ENCODE peak calls at places on chromosome X, in five cellular contexts. One of them, this sample, is unnamed.

GRCh38 chrX:118976599-118977340 is 2.4 kb downstream of the LONRF3 start:
- DNase-seq in prostate gland: peak; percentile 6
- DNase-seq in Peyer's patch: peak; percentile 85
- DNase-seq in fibroblast of lung: no peak
- DNase-seq in cardiac fibroblast: peak; percentile 2
- DNase-seq in this sample: no peak

GRCh38 chrX:136497556-136498048 is at the start of gene HTATSF1:
- DNase-seq in prostate gland: no peak
- DNase-seq in fibroblast of lung: no peak
- DNase-seq in cardiac fibroblast: no peak
- DNase-seq in Peyer's patch: no peak
- DNase-seq in this sample: no peak

GRCh38 chrX:30702736-30703135 is 49.5 kb downstream of the GK start:
- DNase-seq in fibroblast of lung: peak; percentile 80
- DNase-seq in Peyer's patch: no peak
- DNase-seq in cardiac fibroblast: peak; percentile 74
- DNase-seq in prostate gland: no peak
- DNase-seq in this sample: peak; percentile 73

GRCh38 chrX:29948653-29949052 is 266.7 kb upstream of the MAGEB2 start:
- DNase-seq in Peyer's patch: no peak
- DNase-seq in cardiac fibroblast: peak; percentile 43
- DNase-seq in prostate gland: no peak
- DNase-seq in fibroblast of lung: peak; percentile 48
- DNase-seq in this sample: peak; percentile 56

GRCh38 chrX:110316351-110317078 is 1.4 kb downstream of the AMMECR1 start:
- DNase-seq in prostate gland: no peak
- DNase-seq in cardiac fibroblast: peak; percentile 30
- DNase-seq in Peyer's patch: no peak
- DNase-seq in fibroblast of lung: no peak
- DNase-seq in this sample: peak; percentile 17

GRCh38 chrX:84046403-84046984 is 141.5 kb downstream of the RPS6KA6 start:
- DNase-seq in fibroblast of lung: peak; percentile 21
- DNase-seq in cardiac fibroblast: peak; percentile 41
- DNase-seq in Peyer's patch: no peak
- DNase-seq in prostate gland: no peak
- DNase-seq in this sample: peak; percentile 37

GRCh38 chrX:39875834-39876625 is 221.7 kb downstream of the BCOR start:
- DNase-seq in cardiac fibroblast: no peak
- DNase-seq in fibroblast of lung: no peak
- DNase-seq in prostate gland: peak; percentile 29
- DNase-seq in Peyer's patch: no peak
- DNase-seq in this sample: no peak

GRCh38 chrX:9703406-9703805 is 62.2 kb downstream of the GPR143 start:
- DNase-seq in Peyer's patch: no peak
- DNase-seq in prostate gland: no peak
- DNase-seq in cardiac fibroblast: no peak
- DNase-seq in fibroblast of lung: no peak
- DNase-seq in this sample: no peak

GRCh38 chrX:22406332-22406731 is 133.6 kb downstream of the CBLL2 start:
- DNase-seq in Peyer's patch: no peak
- DNase-seq in cardiac fibroblast: no peak
- DNase-seq in prostate gland: no peak
- DNase-seq in fibroblast of lung: no peak
- DNase-seq in this sample: no peak

GRCh38 chrX:103556941-103557340 is 28.4 kb upstream of the TCEAL4 start:
- DNase-seq in fibroblast of lung: no peak
- DNase-seq in cardiac fibroblast: no peak
- DNase-seq in Peyer's patch: no peak
- DNase-seq in prostate gland: no peak
- DNase-seq in this sample: no peak

GRCh38 chrX:118554511-118554910 is 58.9 kb downstream of the DOCK11 start:
- DNase-seq in cardiac fibroblast: no peak
- DNase-seq in Peyer's patch: no peak
- DNase-seq in fibroblast of lung: no peak
- DNase-seq in prostate gland: no peak
- DNase-seq in this sample: no peak

GRCh38 chrX:136204571-136204970 is 46.6 kb downstream of the MAP7D3 start:
- DNase-seq in prostate gland: no peak
- DNase-seq in fibroblast of lung: peak; percentile 66
- DNase-seq in cardiac fibroblast: peak; percentile 80
- DNase-seq in Peyer's patch: no peak
- DNase-seq in this sample: peak; percentile 75

GRCh38 chrX:21926527-21927278 is 13.8 kb upstream of the SMS start:
- DNase-seq in Peyer's patch: no peak
- DNase-seq in prostate gland: no peak
- DNase-seq in cardiac fibroblast: peak; percentile 95
- DNase-seq in fibroblast of lung: peak; percentile 97
- DNase-seq in this sample: peak; percentile 97

GRCh38 chrX:118520206-118520857 is 24.7 kb downstream of the DOCK11 start:
- DNase-seq in prostate gland: no peak
- DNase-seq in Peyer's patch: no peak
- DNase-seq in cardiac fibroblast: peak; percentile 73
- DNase-seq in fibroblast of lung: peak; percentile 69
- DNase-seq in this sample: peak; percentile 63

GRCh38 chrX:54808109-54808604 is 612 bp downstream of the MAGED2 start:
- DNase-seq in Peyer's patch: peak; percentile 52
- DNase-seq in prostate gland: peak; percentile 53
- DNase-seq in cardiac fibroblast: no peak
- DNase-seq in fibroblast of lung: peak; percentile 47
- DNase-seq in this sample: no peak

GRCh38 chrX:9456250-9457074 is 8.4 kb upstream of the TBL1X start:
- DNase-seq in prostate gland: no peak
- DNase-seq in fibroblast of lung: no peak
- DNase-seq in Peyer's patch: no peak
- DNase-seq in cardiac fibroblast: no peak
- DNase-seq in this sample: no peak

GRCh38 chrX:20237864-20238263 is 28.8 kb downstream of the RPS6KA3 start:
- DNase-seq in prostate gland: no peak
- DNase-seq in fibroblast of lung: peak; percentile 38
- DNase-seq in cardiac fibroblast: no peak
- DNase-seq in Peyer's patch: no peak
- DNase-seq in this sample: no peak

GRCh38 chrX:133390647-133391046 is 24.6 kb downstream of the GPC4 start:
- DNase-seq in fibroblast of lung: no peak
- DNase-seq in prostate gland: no peak
- DNase-seq in cardiac fibroblast: no peak
- DNase-seq in Peyer's patch: no peak
- DNase-seq in this sample: no peak

GRCh38 chrX:94058728-94059382 is 384.8 kb downstream of the FAM133A start:
- DNase-seq in fibroblast of lung: no peak
- DNase-seq in cardiac fibroblast: no peak
- DNase-seq in Peyer's patch: no peak
- DNase-seq in prostate gland: peak; percentile 6
- DNase-seq in this sample: peak; percentile 0

GRCh38 chrX:115895678-115896329 is 274.7 kb upstream of the AGTR2 start:
- DNase-seq in Peyer's patch: no peak
- DNase-seq in prostate gland: no peak
- DNase-seq in cardiac fibroblast: no peak
- DNase-seq in fibroblast of lung: no peak
- DNase-seq in this sample: no peak

GRCh38 chrX:15530318-15530717 is 29.7 kb downstream of the BMX start:
- DNase-seq in Peyer's patch: no peak
- DNase-seq in prostate gland: no peak
- DNase-seq in fibroblast of lung: no peak
- DNase-seq in cardiac fibroblast: no peak
- DNase-seq in this sample: no peak

GRCh38 chrX:56211701-56212100 is 20.5 kb upstream of the KLF8 start:
- DNase-seq in Peyer's patch: no peak
- DNase-seq in fibroblast of lung: no peak
- DNase-seq in cardiac fibroblast: no peak
- DNase-seq in prostate gland: no peak
- DNase-seq in this sample: no peak

GRCh38 chrX:149512225-149512885 is 7.2 kb upstream of the IDS start:
- DNase-seq in prostate gland: peak; percentile 37
- DNase-seq in cardiac fibroblast: peak; percentile 64
- DNase-seq in Peyer's patch: peak; percentile 61
- DNase-seq in fibroblast of lung: peak; percentile 23
- DNase-seq in this sample: peak; percentile 64

GRCh38 chrX:66633541-66633940 is 5.3 kb downstream of the EDA2R start:
- DNase-seq in prostate gland: no peak
- DNase-seq in fibroblast of lung: peak; percentile 87
- DNase-seq in cardiac fibroblast: peak; percentile 61
- DNase-seq in Peyer's patch: no peak
- DNase-seq in this sample: peak; percentile 74

GRCh38 chrX:96211953-96212352 is 472.7 kb upstream of the DIAPH2 start:
- DNase-seq in fibroblast of lung: no peak
- DNase-seq in Peyer's patch: no peak
- DNase-seq in cardiac fibroblast: no peak
- DNase-seq in prostate gland: no peak
- DNase-seq in this sample: no peak

GRCh38 chrX:124388562-124388961 is 42.2 kb downstream of the SH2D1A start:
- DNase-seq in prostate gland: peak; percentile 11
- DNase-seq in fibroblast of lung: peak; percentile 32
- DNase-seq in cardiac fibroblast: peak; percentile 57
- DNase-seq in Peyer's patch: no peak
- DNase-seq in this sample: peak; percentile 60

GRCh38 chrX:53447441-53447840 is 13.3 kb upstream of the HSD17B10 start:
- DNase-seq in prostate gland: no peak
- DNase-seq in Peyer's patch: no peak
- DNase-seq in fibroblast of lung: no peak
- DNase-seq in cardiac fibroblast: no peak
- DNase-seq in this sample: no peak

GRCh38 chrX:68989865-68990606 is 161.2 kb downstream of the EFNB1 start:
- DNase-seq in Peyer's patch: no peak
- DNase-seq in cardiac fibroblast: peak; percentile 91
- DNase-seq in fibroblast of lung: peak; percentile 90
- DNase-seq in prostate gland: no peak
- DNase-seq in this sample: peak; percentile 84

GRCh38 chrX:131626681-131627296 is 82.9 kb downstream of the OR13H1 start:
- DNase-seq in prostate gland: no peak
- DNase-seq in Peyer's patch: no peak
- DNase-seq in fibroblast of lung: peak; percentile 13
- DNase-seq in cardiac fibroblast: peak; percentile 0
- DNase-seq in this sample: peak; percentile 10

GRCh38 chrX:149871940-149872339 is 9.0 kb upstream of the MAGEA8 start:
- DNase-seq in cardiac fibroblast: peak; percentile 2
- DNase-seq in fibroblast of lung: peak; percentile 10
- DNase-seq in prostate gland: no peak
- DNase-seq in Peyer's patch: no peak
- DNase-seq in this sample: peak; percentile 4

GRCh38 chrX:150326843-150327242 is 36.3 kb upstream of the MAMLD1 start:
- DNase-seq in cardiac fibroblast: no peak
- DNase-seq in Peyer's patch: no peak
- DNase-seq in prostate gland: no peak
- DNase-seq in fibroblast of lung: no peak
- DNase-seq in this sample: no peak

GRCh38 chrX:19799319-19800182 is 87.8 kb downstream of the SH3KBP1 start:
- DNase-seq in prostate gland: no peak
- DNase-seq in fibroblast of lung: peak; percentile 69
- DNase-seq in Peyer's patch: no peak
- DNase-seq in cardiac fibroblast: peak; percentile 48
- DNase-seq in this sample: peak; percentile 36

GRCh38 chrX:154900323-154900722 is 14.2 kb downstream of the F8A1 start:
- DNase-seq in cardiac fibroblast: no peak
- DNase-seq in Peyer's patch: no peak
- DNase-seq in prostate gland: no peak
- DNase-seq in fibroblast of lung: no peak
- DNase-seq in this sample: no peak
- TF ChIP-seq CTCF in cardiac fibroblast: no peak
- TF ChIP-seq CTCF in Peyer's patch: no peak
- TF ChIP-seq CTCF in prostate gland: no peak
- TF ChIP-seq CTCF in fibroblast of lung: no peak
- TF ChIP-seq CTCF in this sample: no peak

GRCh38 chrX:13376857-13377441 is 57.1 kb upstream of the ATXN3L start:
- DNase-seq in Peyer's patch: no peak
- DNase-seq in fibroblast of lung: peak; percentile 98
- DNase-seq in prostate gland: peak; percentile 46
- DNase-seq in cardiac fibroblast: peak; percentile 97
- DNase-seq in this sample: peak; percentile 96
- H3K4me3 ChIP-seq in Peyer's patch: no peak overlapping the region
- H3K4me3 ChIP-seq in fibroblast of lung: no peak overlapping the region
- H3K4me3 ChIP-seq in prostate gland: no peak overlapping the region
- H3K4me3 ChIP-seq in cardiac fibroblast: no peak overlapping the region
- H3K4me3 ChIP-seq in this sample: no peak overlapping the region

DNA sequence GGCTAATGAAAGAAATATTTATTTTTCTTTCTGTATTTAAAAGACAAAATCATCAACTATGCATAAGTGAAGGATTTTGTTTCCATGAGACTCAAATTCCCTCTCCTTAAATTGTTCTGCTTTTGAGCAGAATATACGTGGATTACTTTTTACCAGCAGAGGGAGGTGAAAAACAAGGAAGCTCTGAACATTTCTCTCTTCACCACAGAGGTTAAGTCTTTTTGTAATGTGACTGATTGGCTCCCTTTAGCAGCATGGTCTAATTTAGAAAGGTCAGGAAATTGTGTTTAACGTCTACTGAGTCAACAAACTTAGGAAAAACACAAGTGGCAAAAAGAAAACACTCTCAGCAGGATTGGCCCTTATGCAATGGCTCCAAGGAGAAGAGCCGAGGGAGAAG is 55.1 kb upstream of the F9 start:
- DNase-seq in Peyer's patch: no peak
- DNase-seq in fibroblast of lung: no peak
- DNase-seq in cardiac fibroblast: no peak
- DNase-seq in prostate gland: no peak
- DNase-seq in this sample: no peak
- TF ChIP-seq CTCF in Peyer's patch: no peak
- TF ChIP-seq CTCF in fibroblast of lung: no peak
- TF ChIP-seq CTCF in cardiac fibroblast: no peak
- TF ChIP-seq CTCF in prostate gland: no peak
- TF ChIP-seq CTCF in this sample: no peak

DNA sequence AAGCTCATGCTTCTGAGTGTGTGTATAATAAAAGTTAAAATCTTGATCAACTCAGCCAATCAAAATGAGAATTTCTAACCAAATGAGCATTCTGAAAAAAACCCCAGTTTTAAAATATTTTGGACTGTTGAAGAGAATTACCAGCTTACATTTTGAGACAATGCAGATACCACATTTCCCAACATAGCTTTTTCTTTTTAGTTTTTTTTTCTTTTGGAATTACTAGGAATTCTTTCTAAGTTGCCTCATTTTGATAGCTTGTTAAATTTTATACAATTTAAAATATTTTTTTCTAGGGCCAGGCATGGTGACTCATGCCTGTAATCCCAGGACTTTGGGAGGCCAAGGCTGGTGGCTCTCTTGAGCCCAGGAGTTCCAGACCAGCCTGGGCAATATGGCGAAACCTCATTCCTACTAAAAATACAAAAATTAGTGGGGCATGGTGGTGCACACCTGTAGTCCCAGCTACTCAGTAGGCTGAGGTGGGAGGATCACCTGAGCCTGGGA is 2.2 kb downstream of the RP2 start:
- DNase-seq in prostate gland: no peak
- DNase-seq in Peyer's patch: no peak
- DNase-seq in cardiac fibroblast: no peak
- DNase-seq in fibroblast of lung: peak; percentile 6
- DNase-seq in this sample: no peak
- H3K4me3 ChIP-seq in prostate gland: no peak overlapping the region
- H3K4me3 ChIP-seq in Peyer's patch: peak overlapping the region; percentile 79
- H3K4me3 ChIP-seq in cardiac fibroblast: no peak overlapping the region
- H3K4me3 ChIP-seq in fibroblast of lung: peak overlapping the region; percentile 71
- H3K4me3 ChIP-seq in this sample: peak overlapping the region; percentile 79

GRCh38 chrX:120250522-120251271 is at the start of gene ZBTB33:
- DNase-seq in cardiac fibroblast: peak; percentile 96
- DNase-seq in Peyer's patch: peak; percentile 87
- DNase-seq in fibroblast of lung: peak; percentile 93
- DNase-seq in prostate gland: peak; percentile 85
- DNase-seq in this sample: peak; percentile 95
- TF ChIP-seq CTCF in cardiac fibroblast: peak; percentile 49
- TF ChIP-seq CTCF in Peyer's patch: peak; percentile 22
- TF ChIP-seq CTCF in fibroblast of lung: peak; percentile 54
- TF ChIP-seq CTCF in prostate gland: peak; percentile 78
- TF ChIP-seq CTCF in this sample: peak; percentile 43